ENCODE peak calls at places on chromosomes 12 and 14, in nine cellular contexts. B is CD8-positive, alpha-beta T cell; N is effector memory CD8-positive, alpha-beta T cell; E is RWPE2; O is activated CD8-positive, alpha-beta memory T cell treated with anti-CD3 and anti-CD28 coated beads, Interleukin-2, amount 10 ng/mL, durations not matched to agents 7 days and 5 days; U is right cardiac atrium; H is left cardiac atrium; J is Right ventricle myocardium inferior; D is SK-N-SH treated with all-trans-retinoic acid at 6 μM for 48 hours. F is an unnamed sample.

GRCh38 chr12:55929306-55929791 is 1.6 kb upstream of the DGKA start:
- ATAC-seq in B (peak), N (peak), E (no peak), O (peak), U (no peak), H (no peak), J (no peak), D (no peak), F (no peak)

GRCh38 chr12:131698286-131698685 is 12.6 kb upstream of the SFSWAP start:
- ATAC-seq in B (no peak), N (no peak), E (no peak), O (no peak), U (no peak), H (no peak), J (no peak), D (no peak), F (no peak)

GRCh38 chr12:53515291-53515680 is 8.0 kb upstream of the NPFF start:
- ATAC-seq in B (no peak), N (no peak), E (no peak), O (no peak), U (no peak), H (no peak), J (no peak), D (no peak), F (no peak)

GRCh38 chr14:102872020-102872419 is 50.4 kb upstream of the AMN start:
- ATAC-seq in B (peak), N (peak), E (no peak), O (peak), U (peak), H (no peak), J (peak), D (no peak), F (no peak)

GRCh38 chr12:49961111-49961922 is at the start of gene AQP5:
- ATAC-seq in B (no peak), N (no peak), E (no peak), O (peak), U (peak), H (peak), J (no peak), D (no peak), F (no peak)

GRCh38 chr12:120230974-120231315 is 30.0 kb upstream of the RPLP0 start:
- ATAC-seq in B (no peak), N (no peak), E (no peak), O (no peak), U (no peak), H (no peak), J (no peak), D (peak), F (no peak)

GRCh38 chr12:21942377-21942703 is 1.1 kb upstream of the ABCC9 start:
- ATAC-seq in B (no peak), N (no peak), E (no peak), O (no peak), U (peak), H (peak), J (peak), D (peak), F (no peak)

GRCh38 chr12:39074063-39074462 is 168.7 kb upstream of the CPNE8 start:
- ATAC-seq in B (no peak), N (no peak), E (no peak), O (no peak), U (no peak), H (no peak), J (no peak), D (no peak), F (peak)

GRCh38 chr12:95953000-95953399 is 9.9 kb downstream of the AMDHD1 start:
- ATAC-seq in B (no peak), N (no peak), E (no peak), O (no peak), U (no peak), H (no peak), J (no peak), D (no peak), F (no peak)

GRCh38 chr12:44750468-44750867 is 125.6 kb downstream of the NELL2 start:
- ATAC-seq in B (no peak), N (no peak), E (no peak), O (no peak), U (no peak), H (no peak), J (no peak), D (no peak), F (no peak)

GRCh38 chr12:116180448-116180847 is 97.0 kb downstream of the MED13L start:
- ATAC-seq in B (no peak), N (no peak), E (no peak), O (no peak), U (no peak), H (no peak), J (no peak), D (no peak), F (no peak)

GRCh38 chr12:51524386-51524901 is 66.6 kb upstream of the SCN8A start:
- ATAC-seq in B (no peak), N (no peak), E (no peak), O (no peak), U (no peak), H (no peak), J (no peak), D (peak), F (no peak)

GRCh38 chr12:116607039-116607438 is 47.9 kb downstream of the MAP1LC3B2 start:
- ATAC-seq in B (no peak), N (no peak), E (no peak), O (no peak), U (no peak), H (no peak), J (no peak), D (no peak), F (no peak)

GRCh38 chr14:32197919-32198318 is 3.9 kb upstream of the RNU6-7 start:
- ATAC-seq in B (no peak), N (no peak), E (no peak), O (no peak), U (no peak), H (no peak), J (no peak), D (no peak), F (no peak)

GRCh38 chr14:24311837-24312615 is 724 bp downstream of the LTB4R start:
- ATAC-seq in B (no peak), N (peak), E (no peak), O (no peak), U (no peak), H (no peak), J (no peak), D (no peak), F (peak)

GRCh38 chr14:87940382-87940781 is 52.6 kb downstream of the GALC start:
- ATAC-seq in B (no peak), N (no peak), E (no peak), O (no peak), U (no peak), H (no peak), J (no peak), D (no peak), F (no peak)

GRCh38 chr12:122467983-122468382 is 32.7 kb downstream of the ZCCHC8 start:
- ATAC-seq in B (no peak), N (no peak), E (peak), O (no peak), U (no peak), H (no peak), J (no peak), D (no peak), F (peak)